ENCODE peak calls at places on chromosome 21, in six cellular contexts. J is SK-N-SH, G is K562, N is GM12878, D is HepG2, V is H1. R is an unnamed sample.

GRCh38 chr21:31161157-31161556 is 122.9 kb upstream of the KRTAP19-8 start:
- DNase-seq in V (no peak), D (no peak), N (no peak), G (no peak), J (peak), R (no peak)

GRCh38 chr21:35833388-35833787 is 226.9 kb downstream of the SETD4 start:
- DNase-seq in D (no peak), G (no peak), V (no peak), N (no peak), J (no peak), R (no peak)

GRCh38 chr21:46667191-46667734 is 31.8 kb downstream of the PRMT2 start:
- DNase-seq in G (no peak), V (no peak), D (peak), J (peak), N (no peak), R (peak)

GRCh38 chr21:42696516-42697040 is 43.2 kb downstream of the PDE9A start:
- DNase-seq in G (no peak), D (no peak), N (no peak), J (no peak), V (no peak), R (no peak)

GRCh38 chr21:36069713-36070573 is at the start of gene CBR1:
- DNase-seq in V (peak), N (peak), D (peak), G (peak), J (peak), R (peak)

GRCh38 chr21:40853956-40854688 is 7.2 kb upstream of the DSCAM start:
- DNase-seq in J (no peak), V (no peak), G (no peak), N (no peak), D (no peak), R (no peak)

GRCh38 chr21:15199414-15199813 is 134.6 kb upstream of the NRIP1 start:
- DNase-seq in D (no peak), N (no peak), G (no peak), V (no peak), J (no peak), R (no peak)

GRCh38 chr21:35113064-35113463 is 64.0 kb upstream of the RUNX1 start:
- DNase-seq in J (no peak), D (no peak), G (no peak), V (no peak), N (no peak), R (no peak)

GRCh38 chr21:41112740-41113692 is 54.9 kb upstream of the BACE2 start:
- DNase-seq in N (no peak), D (no peak), V (no peak), J (peak), G (no peak), R (no peak)

GRCh38 chr21:35044128-35044527 is 5.0 kb downstream of the RUNX1 start:
- DNase-seq in D (no peak), V (no peak), N (no peak), G (no peak), J (no peak), R (no peak)

GRCh38 chr21:17514124-17514481 is 1.3 kb downstream of the CXADR start:
- DNase-seq in G (no peak), J (no peak), V (peak), D (peak), N (no peak), R (no peak)

GRCh38 chr21:38129711-38130110 is 127.1 kb upstream of the KCNJ15 start:
- DNase-seq in D (no peak), G (no peak), V (no peak), N (no peak), J (no peak), R (no peak)

GRCh38 chr21:33904041-33904440 is 11.6 kb downstream of the ATP5PO start:
- DNase-seq in V (no peak), G (no peak), N (no peak), J (no peak), D (no peak), R (no peak)

GRCh38 chr21:34513109-34513675 is 1.2 kb upstream of the KCNE1 start:
- DNase-seq in J (no peak), N (no peak), D (no peak), V (no peak), G (no peak), R (peak)

GRCh38 chr21:31132574-31133242 is 94.4 kb upstream of the KRTAP19-8 start:
- DNase-seq in G (no peak), J (no peak), N (peak), D (no peak), V (no peak), R (peak)

GRCh38 chr21:37342046-37342632 is 24.4 kb upstream of the DYRK1A start:
- DNase-seq in V (no peak), D (no peak), N (no peak), J (no peak), G (no peak), R (no peak)

GRCh38 chr21:36887983-36888382 is 78.5 kb downstream of the HLCS start:
- DNase-seq in N (no peak), J (peak), D (no peak), G (no peak), V (no peak), R (no peak)

GRCh38 chr21:37915941-37916794 is at the start of gene KCNJ6:
- DNase-seq in G (peak), D (no peak), J (peak), N (no peak), V (no peak), R (no peak)

GRCh38 chr21:31670065-31670464 is 10.6 kb downstream of the SOD1 start:
- DNase-seq in G (no peak), N (no peak), V (no peak), J (no peak), D (no peak), R (no peak)

GRCh38 chr21:26845066-26845749 is at the start of gene ADAMTS1:
- DNase-seq in V (peak), D (peak), G (no peak), J (peak), N (no peak), R (no peak)

GRCh38 chr21:38533887-38534286 is 35.6 kb upstream of the ERG start:
- DNase-seq in D (no peak), J (no peak), N (no peak), G (no peak), V (no peak), R (no peak)

GRCh38 chr21:41817877-41818855 is 51.3 kb upstream of the RIPK4 start:
- DNase-seq in J (no peak), D (no peak), G (no peak), N (no peak), V (no peak), R (no peak)

GRCh38 chr21:42756580-42757250 is 103.3 kb downstream of the PDE9A start:
- DNase-seq in D (no peak), G (no peak), V (no peak), J (no peak), N (no peak), R (no peak)

GRCh38 chr21:35861656-35862055 is 198.7 kb downstream of the SETD4 start:
- DNase-seq in N (no peak), G (no peak), J (no peak), V (no peak), D (no peak), R (no peak)

GRCh38 chr21:37478821-37479220 is 112.2 kb downstream of the DYRK1A start:
- DNase-seq in J (no peak), G (no peak), V (no peak), N (no peak), D (peak), R (no peak)

GRCh38 chr21:36846624-36847023 is 119.8 kb downstream of the HLCS start:
- DNase-seq in N (no peak), G (no peak), D (no peak), J (no peak), V (no peak), R (no peak)

GRCh38 chr21:41943468-41944250 is 10.2 kb downstream of the C2CD2 start:
- DNase-seq in J (no peak), G (no peak), D (no peak), V (no peak), N (no peak), R (no peak)

GRCh38 chr21:33945652-33946270 is 30.2 kb upstream of the ATP5PO start:
- DNase-seq in G (peak), V (no peak), J (no peak), N (no peak), D (no peak), R (no peak)

GRCh38 chr21:34846601-34847112 is 177.9 kb downstream of the CLIC6 start:
- DNase-seq in N (no peak), G (no peak), V (no peak), D (no peak), J (no peak), R (no peak)

GRCh38 chr21:25573409-25574206 is 33.7 kb downstream of the MRPL39 start:
- DNase-seq in D (peak), J (peak), V (no peak), G (peak), N (peak), R (peak)

GRCh38 chr21:22421416-22422190 is 1423.4 kb downstream of the NCAM2 start:
- DNase-seq in V (no peak), G (no peak), J (no peak), N (no peak), D (no peak), R (no peak)

GRCh38 chr21:28427356-28428022 is 565.2 kb downstream of the LTN1 start:
- DNase-seq in G (no peak), V (no peak), N (no peak), D (no peak), J (no peak), R (no peak)

GRCh38 chr21:31293986-31294385 is 50.1 kb downstream of the TIAM1 start:
- DNase-seq in J (no peak), N (no peak), V (no peak), G (no peak), D (no peak), R (no peak)

GRCh38 chr21:38241029-38241740 is 15.6 kb upstream of the KCNJ15 start:
- DNase-seq in G (no peak), N (no peak), J (no peak), D (no peak), V (no peak), R (no peak)

GRCh38 chr21:33434770-33435360 is 31.7 kb downstream of the IFNGR2 start:
- DNase-seq in D (no peak), G (peak), J (no peak), N (peak), V (no peak), R (peak)

DNA sequence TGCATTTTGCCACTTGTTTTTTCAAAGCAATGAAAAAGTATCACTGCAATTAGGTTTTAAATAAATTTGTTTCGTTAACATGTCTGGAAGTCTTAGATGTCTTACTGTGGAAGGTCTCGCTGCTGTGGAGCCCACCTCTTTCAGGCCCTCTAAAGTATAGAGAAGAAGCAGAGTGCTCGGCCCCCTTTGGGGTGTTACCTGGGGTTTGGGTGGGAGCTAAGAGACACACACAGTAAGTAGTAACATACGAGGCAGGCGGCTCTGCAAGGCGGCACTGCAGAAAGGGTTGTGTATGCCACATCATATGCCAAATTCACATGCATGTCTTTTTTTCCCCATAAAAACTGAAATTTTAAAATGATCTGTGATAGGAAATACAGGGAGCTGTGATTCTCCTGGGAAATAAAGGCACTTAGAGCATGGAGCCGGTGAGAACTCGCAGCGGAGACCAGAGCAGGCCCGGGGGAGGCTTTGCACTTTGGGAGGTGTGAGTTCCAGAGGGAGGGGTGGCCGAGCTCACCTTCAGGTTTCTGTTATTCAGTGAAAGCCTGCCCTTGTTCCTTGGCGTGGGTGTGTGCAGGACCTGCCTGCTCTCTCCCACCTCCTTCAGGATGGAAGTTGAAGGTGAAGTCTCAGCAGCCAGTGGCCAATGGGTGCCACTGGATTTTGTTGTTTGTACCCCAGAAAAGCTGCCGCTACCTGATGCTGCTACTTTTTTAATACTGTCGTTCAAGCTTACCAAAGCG is 35.7 kb upstream of the PWP2 start:
- DNase-seq in N (no peak), J (no peak), G (no peak), V (no peak), D (no peak), R (no peak)
- TF ChIP-seq CTCF in N (no peak), J (no peak), G (peak), V (peak), D (no peak), R (no peak)

GRCh38 chr21:45615145-45615711 is 28.3 kb upstream of the PCBP3 start:
- DNase-seq in D (peak), J (peak), G (no peak), V (no peak), N (peak), R (no peak)
- TF ChIP-seq GABPA in D (no peak), J (no peak), G (no peak), V (no peak), N (no peak), R (no peak)

GRCh38 chr21:39656209-39656608 is 43.5 kb downstream of the B3GALT5 start:
- DNase-seq in D (no peak), G (no peak), N (no peak), V (no peak), J (no peak), R (no peak)

GRCh38 chr21:39658066-39658465 is 45.3 kb downstream of the B3GALT5 start:
- DNase-seq in V (no peak), J (no peak), D (no peak), N (no peak), G (no peak), R (no peak)

GRCh38 chr21:39657091-39657689 is 44.5 kb downstream of the B3GALT5 start:
- DNase-seq in V (no peak), G (no peak), D (no peak), N (no peak), J (no peak), R (no peak)

GRCh38 chr21:39654951-39655350 is 42.2 kb downstream of the B3GALT5 start:
- DNase-seq in N (no peak), D (no peak), G (no peak), J (no peak), V (no peak), R (no peak)

DNA sequence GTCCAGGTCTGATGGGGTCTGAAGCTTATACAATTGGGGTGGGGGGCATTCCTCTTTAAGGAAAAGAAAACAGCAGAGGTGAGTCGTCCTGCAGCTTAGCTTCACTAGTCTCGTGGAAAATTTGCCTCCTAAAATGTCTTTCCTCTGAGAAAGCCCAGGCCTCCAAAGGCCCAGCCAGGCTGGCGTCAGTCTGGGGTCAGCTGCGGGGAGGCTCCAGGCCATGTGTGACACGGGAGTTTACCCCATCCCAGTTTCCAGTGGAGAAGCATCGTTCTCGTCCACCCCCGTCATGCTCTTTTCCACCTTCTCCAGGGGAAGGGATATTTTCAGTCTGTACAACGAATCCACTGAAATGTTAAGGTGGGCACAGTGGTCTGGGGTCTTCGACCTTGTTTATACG is 42.8 kb downstream of the B3GALT5 start:
- DNase-seq in D (no peak), N (no peak), V (no peak), G (no peak), J (no peak), R (no peak)
- TF ChIP-seq POLR2AphosphoS5 in D (no peak), N (no peak), V (no peak), G (no peak), J (no peak), R (no peak)

GRCh38 chr21:23930565-23930964 is 1676.7 kb downstream of the MRPL39 start:
- DNase-seq in G (no peak), J (no peak), V (no peak), D (no peak), N (no peak), R (no peak)
- TF ChIP-seq CTCF in G (no peak), J (no peak), V (no peak), D (no peak), N (no peak), R (no peak)

GRCh38 chr21:45289134-45289533 is 1.4 kb upstream of the POFUT2 start:
- DNase-seq in D (no peak), N (no peak), J (no peak), G (no peak), V (no peak), R (no peak)

GRCh38 chr21:45289655-45290515 is 2.2 kb upstream of the POFUT2 start:
- DNase-seq in J (peak), D (no peak), G (no peak), V (no peak), N (no peak), R (no peak)

GRCh38 chr21:45287438-45288391 is at the start of gene POFUT2:
- DNase-seq in J (peak), G (peak), V (peak), D (peak), N (peak), R (peak)

GRCh38 chr21:45286671-45287437 is 841 bp downstream of the POFUT2 start:
- DNase-seq in G (no peak), J (peak), N (no peak), D (no peak), V (no peak), R (no peak)

DNA sequence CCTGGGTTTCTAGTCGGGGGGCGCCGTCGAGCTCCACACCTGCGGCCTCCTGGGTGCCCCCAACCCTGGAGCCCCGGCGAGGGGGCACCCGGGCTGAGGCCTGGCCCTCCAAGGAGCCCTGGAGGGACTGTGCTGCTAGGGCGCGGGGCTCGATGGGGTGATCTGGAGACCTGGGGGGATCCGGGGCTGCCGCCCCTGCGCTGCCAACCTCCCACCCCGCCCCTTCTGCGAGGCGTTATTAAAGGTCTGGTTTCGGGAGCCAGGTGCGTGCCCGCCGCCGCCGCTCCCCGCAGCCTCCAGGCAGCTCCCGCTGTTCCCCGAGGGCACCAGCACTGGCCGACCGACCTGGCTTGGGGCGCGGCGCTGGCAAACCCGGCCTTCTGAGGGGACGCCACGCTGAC is 746 bp upstream of the POFUT2 start:
- DNase-seq in N (no peak), V (no peak), J (no peak), D (no peak), G (no peak), R (no peak)
- TF ChIP-seq GABPA in N (no peak), V (no peak), J (no peak), D (no peak), G (no peak), R (no peak)

R was measured in HL-60.